ENCODE peak calls at places on chromosomes 2 and 18, in ten cellular contexts. Z is activated T-cell treated with anti-CD3 and anti-CD28 coated beads, Interleukin-2, amount 50 U/mL, for 1 hour; P is H54; X is iris pigment epithelial cell; Y is RWPE2; K is stimulated activated CD4-positive, alpha-beta T cell treated with anti-CD3 and anti-CD28 coated beads, Interleukin-4, amount 100 ng/mL, for 1 hour; U is astrocyte of the cerebellum; R is GM23248; H is activated naive CD8-positive, alpha-beta T cell treated with anti-CD3 and anti-CD28 coated beads, Interleukin-2, amount 10 ng/mL, durations not matched to agents 7 days and 5 days; S is AG04449. F is an unnamed sample.

GRCh38 chr2:98134138-98134537 is 47.2 kb downstream of the VWA3B start:
- DNase-seq in S (no peak), P (no peak), H (peak), K (peak), U (peak), Z (no peak), X (peak), R (peak), Y (no peak), F (no peak)

GRCh38 chr18:74388227-74388626 is 68.9 kb downstream of the DIPK1C start:
- DNase-seq in U (no peak), X (no peak), R (no peak), Z (no peak), K (no peak), S (no peak), H (no peak), Y (no peak), P (no peak), F (no peak)

GRCh38 chr18:3248670-3249359 is 1.2 kb downstream of the MYL12A start:
- DNase-seq in P (no peak), Z (no peak), Y (no peak), R (peak), X (peak), H (no peak), K (no peak), U (no peak), S (no peak), F (peak)

GRCh38 chr2:35410431-35411061 is 945.0 kb upstream of the CRIM1 start:
- DNase-seq in X (peak), P (no peak), K (peak), R (peak), Z (no peak), Y (no peak), S (no peak), H (peak), U (peak), F (peak)

GRCh38 chr18:25147878-25148488 is 204.0 kb downstream of the ZNF521 start:
- DNase-seq in U (no peak), Y (no peak), R (no peak), X (no peak), Z (no peak), P (no peak), S (no peak), K (no peak), H (no peak), F (no peak)

GRCh38 chr2:240125749-240126148 is 10.4 kb downstream of the COPS9 start:
- DNase-seq in K (no peak), Z (no peak), U (no peak), Y (no peak), H (peak), P (no peak), X (no peak), R (no peak), S (no peak), F (no peak)

GRCh38 chr18:34718610-34719009 is 8.5 kb downstream of the DTNA start:
- DNase-seq in H (no peak), Z (no peak), S (no peak), U (no peak), R (peak), P (no peak), K (no peak), X (no peak), Y (no peak), F (no peak)

GRCh38 chr2:98170076-98170475 is 83.1 kb downstream of the VWA3B start:
- DNase-seq in X (no peak), H (no peak), P (no peak), Y (no peak), R (peak), K (no peak), Z (no peak), S (no peak), U (no peak), F (no peak)

GRCh38 chr2:11097038-11097720 is 58.1 kb upstream of the SLC66A3 start:
- DNase-seq in P (peak), K (no peak), U (no peak), Y (no peak), H (no peak), R (peak), X (peak), S (peak), Z (no peak), F (no peak)

GRCh38 chr18:10530852-10531251 is 5.0 kb downstream of the NAPG start:
- DNase-seq in X (peak), Z (no peak), U (no peak), R (peak), Y (no peak), H (no peak), K (peak), S (no peak), P (no peak), F (no peak)

GRCh38 chr2:154375625-154376020 is 322.9 kb upstream of the KCNJ3 start:
- DNase-seq in U (peak), P (peak), K (no peak), H (no peak), Z (no peak), X (peak), S (no peak), Y (no peak), R (peak), F (no peak)